ENCODE peak calls at places on chromosome 16, in seven cellular contexts. J is SW480; L is NCI-H774; X is naive thymus-derived CD8-positive, alpha-beta T cell; Y is ureter; M is HepG2; F is stromal cell of bone marrow. U is an unnamed sample.

GRCh38 chr16:49563666-49564065 is 190.1 kb downstream of the C16orf78 start:
- DNase-seq in J (no peak), L (no peak), X (no peak), Y (no peak), M (no peak), F (no peak), U (no peak)

GRCh38 chr16:57526498-57526897 is 9.9 kb downstream of the CCDC102A start:
- DNase-seq in J (no peak), L (no peak), X (no peak), Y (no peak), M (no peak), F (no peak), U (no peak)

GRCh38 chr16:25012525-25012991 is 2.6 kb downstream of the ARHGAP17 start:
- DNase-seq in J (peak), L (no peak), X (no peak), Y (no peak), M (no peak), F (peak), U (no peak)

GRCh38 chr16:10992797-10993196 is 48.4 kb downstream of the CLEC16A start:
- DNase-seq in J (peak), L (no peak), X (no peak), Y (no peak), M (no peak), F (peak), U (no peak)

GRCh38 chr16:14179116-14179515 is 108.0 kb downstream of the MRTFB start:
- DNase-seq in J (no peak), L (no peak), X (no peak), Y (no peak), M (no peak), F (no peak), U (no peak)

GRCh38 chr16:5633845-5634440 is 536.3 kb upstream of the EEF2KMT start:
- DNase-seq in J (peak), L (no peak), X (no peak), Y (no peak), M (peak), F (no peak), U (peak)

GRCh38 chr16:51763072-51763658 is 612.1 kb upstream of the SALL1 start:
- DNase-seq in J (peak), L (peak), X (no peak), Y (no peak), M (no peak), F (no peak), U (no peak)

GRCh38 chr16:57590654-57591085 is 37.8 kb upstream of the ADGRG1 start:
- DNase-seq in J (peak), L (no peak), X (no peak), Y (no peak), M (peak), F (peak), U (no peak)

GRCh38 chr16:80105160-80105559 is 435.6 kb upstream of the DYNLRB2 start:
- DNase-seq in J (no peak), L (no peak), X (no peak), Y (no peak), M (no peak), F (peak), U (no peak)

GRCh38 chr16:57592591-57593003 is 35.8 kb upstream of the ADGRG1 start:
- DNase-seq in J (peak), L (no peak), X (peak), Y (no peak), M (no peak), F (no peak), U (no peak)

GRCh38 chr16:22313876-22314470 is 16.8 kb downstream of the POLR3E start:
- DNase-seq in J (no peak), L (no peak), X (no peak), Y (peak), M (no peak), F (no peak), U (no peak)

GRCh38 chr16:68839831-68840230 is 3.5 kb upstream of the TANGO6 start:
- DNase-seq in J (no peak), L (no peak), X (no peak), Y (no peak), M (no peak), F (no peak), U (no peak)

GRCh38 chr16:6482861-6483530 is 849.6 kb upstream of the RBFOX1 start:
- DNase-seq in J (no peak), L (no peak), X (no peak), Y (no peak), M (no peak), F (no peak), U (no peak)

GRCh38 chr16:11301645-11302513 is 20.7 kb upstream of the PRM1 start:
- DNase-seq in J (no peak), L (no peak), X (no peak), Y (no peak), M (no peak), F (no peak), U (no peak)

GRCh38 chr16:27547851-27548250 is 1.9 kb downstream of the GTF3C1 start:
- DNase-seq in J (no peak), L (no peak), X (no peak), Y (no peak), M (no peak), F (no peak), U (no peak)

GRCh38 chr16:84836234-84836647 is 16.5 kb downstream of the CRISPLD2 start:
- DNase-seq in J (no peak), L (no peak), X (no peak), Y (peak), M (no peak), F (peak), U (no peak)

GRCh38 chr16:48537909-48538745 is 71.9 kb downstream of the N4BP1 start:
- DNase-seq in J (no peak), L (no peak), X (no peak), Y (peak), M (no peak), F (no peak), U (no peak)

GRCh38 chr16:9144106-9144505 is 52.7 kb downstream of the HAPSTR1 start:
- DNase-seq in J (no peak), L (no peak), X (no peak), Y (no peak), M (no peak), F (no peak), U (no peak)

GRCh38 chr16:67284699-67285646 is 5.6 kb downstream of the PLEKHG4 start:
- DNase-seq in J (peak), L (no peak), X (no peak), Y (no peak), M (peak), F (no peak), U (no peak)

GRCh38 chr16:88614818-88615580 is 23.4 kb upstream of the IL17C start:
- DNase-seq in J (no peak), L (no peak), X (no peak), Y (no peak), M (no peak), F (no peak), U (no peak)

GRCh38 chr16:66923247-66923851 is 2.0 kb downstream of the RRAD start:
- DNase-seq in J (no peak), L (no peak), X (no peak), Y (peak), M (no peak), F (no peak), U (no peak)

GRCh38 chr16:78283668-78284251 is 184.3 kb downstream of the WWOX start:
- DNase-seq in J (no peak), L (no peak), X (no peak), Y (no peak), M (no peak), F (no peak), U (no peak)

GRCh38 chr16:11383481-11384183 is 38.4 kb downstream of the RMI2 start:
- DNase-seq in J (no peak), L (no peak), X (no peak), Y (no peak), M (no peak), F (no peak), U (no peak)

GRCh38 chr16:84585472-84585871 is 32.4 kb downstream of the COTL1 start:
- DNase-seq in J (no peak), L (no peak), X (no peak), Y (no peak), M (no peak), F (no peak), U (no peak)

GRCh38 chr16:25838724-25839186 is 147.0 kb downstream of the HS3ST4 start:
- DNase-seq in J (peak), L (peak), X (peak), Y (no peak), M (peak), F (peak), U (no peak)

GRCh38 chr16:56615353-56615752 is 7.0 kb downstream of the MT2A start:
- DNase-seq in J (no peak), L (no peak), X (no peak), Y (no peak), M (no peak), F (no peak), U (no peak)

GRCh38 chr16:65936096-65936495 is 430.4 kb upstream of the CDH5 start:
- DNase-seq in J (no peak), L (no peak), X (no peak), Y (no peak), M (no peak), F (peak), U (no peak)

GRCh38 chr16:67552476-67552875 is 9.8 kb upstream of the CTCF start:
- DNase-seq in J (no peak), L (no peak), X (no peak), Y (no peak), M (no peak), F (no peak), U (no peak)

GRCh38 chr16:75288596-75289120 is 37.2 kb upstream of the BCAR1 start:
- DNase-seq in J (peak), L (no peak), X (peak), Y (no peak), M (no peak), F (no peak), U (no peak)

GRCh38 chr16:15747937-15748336 is 97.9 kb downstream of the NDE1 start:
- DNase-seq in J (no peak), L (no peak), X (no peak), Y (no peak), M (no peak), F (no peak), U (no peak)

GRCh38 chr16:57906385-57907316 is 64.3 kb downstream of the CNGB1 start:
- DNase-seq in J (no peak), L (no peak), X (peak), Y (no peak), M (no peak), F (no peak), U (no peak)

GRCh38 chr16:50945136-50945535 is 203.2 kb downstream of the CYLD start:
- DNase-seq in J (no peak), L (no peak), X (no peak), Y (no peak), M (no peak), F (no peak), U (no peak)

GRCh38 chr16:832652-833336 is 32.3 kb upstream of the GNG13 start:
- DNase-seq in J (peak), L (no peak), X (no peak), Y (no peak), M (no peak), F (no peak), U (no peak)

GRCh38 chr16:23663918-23664317 is 14.8 kb upstream of the PLK1 start:
- DNase-seq in J (no peak), L (no peak), X (no peak), Y (no peak), M (no peak), F (no peak), U (no peak)

GRCh38 chr16:48156790-48157209 is 1.0 kb upstream of the ABCC12 start:
- DNase-seq in J (peak), L (peak), X (peak), Y (peak), M (peak), F (peak), U (peak)

GRCh38 chr16:23072084-23072599 is 77.1 kb downstream of the USP31 start:
- DNase-seq in J (no peak), L (no peak), X (no peak), Y (peak), M (no peak), F (peak), U (no peak)

GRCh38 chr16:2205104-2205966 is at the start of gene MLST8:
- DNase-seq in J (peak), L (peak), X (peak), Y (peak), M (peak), F (peak), U (peak)

GRCh38 chr16:68083861-68084503 is 1.2 kb upstream of the NFATC3 start:
- DNase-seq in J (peak), L (no peak), X (no peak), Y (no peak), M (peak), F (no peak), U (no peak)